ENCODE peak calls at places on chromosomes 5 and 9, in eight cellular contexts. One of them, this sample, is unnamed.
A peak's percentile ranks its signal among the peaks of the same experiment; 100 is the strongest.

GRCh38 chr5:144189800-144190429 is 19.2 kb downstream of the KCTD16 start:
- DNase-seq in NB4: peak; percentile 94
- DNase-seq in posterior cingulate gyrus: no peak
- DNase-seq in head of caudate nucleus: no peak
- DNase-seq in psoas muscle: no peak
- DNase-seq in stromal cell of bone marrow: no peak
- DNase-seq in stomach: peak; percentile 40
- DNase-seq in activated B cell treated with CpG ODN at 0.5 μM for 24 hours: no peak
- DNase-seq in this sample: peak; percentile 32

GRCh38 chr5:16492398-16493175 is 27.0 kb upstream of the ZNF622 start:
- DNase-seq in stomach: peak; percentile 44
- DNase-seq in head of caudate nucleus: no peak
- DNase-seq in NB4: no peak
- DNase-seq in psoas muscle: peak; percentile 83
- DNase-seq in activated B cell treated with CpG ODN at 0.5 μM for 24 hours: no peak
- DNase-seq in posterior cingulate gyrus: no peak
- DNase-seq in stromal cell of bone marrow: peak; percentile 51
- DNase-seq in this sample: peak; percentile 49

GRCh38 chr9:2336055-2336454 is 285.5 kb upstream of the VLDLR start:
- DNase-seq in stromal cell of bone marrow: no peak
- DNase-seq in psoas muscle: no peak
- DNase-seq in activated B cell treated with CpG ODN at 0.5 μM for 24 hours: no peak
- DNase-seq in NB4: peak; percentile 20
- DNase-seq in stomach: no peak
- DNase-seq in posterior cingulate gyrus: no peak
- DNase-seq in head of caudate nucleus: no peak
- DNase-seq in this sample: no peak

GRCh38 chr9:87601175-87601574 is 103.5 kb downstream of the DAPK1 start:
- DNase-seq in stomach: peak; percentile 54
- DNase-seq in stromal cell of bone marrow: no peak
- DNase-seq in head of caudate nucleus: no peak
- DNase-seq in psoas muscle: no peak
- DNase-seq in activated B cell treated with CpG ODN at 0.5 μM for 24 hours: no peak
- DNase-seq in posterior cingulate gyrus: no peak
- DNase-seq in NB4: peak; percentile 56
- DNase-seq in this sample: peak; percentile 66

GRCh38 chr5:56520951-56521350 is 287.8 kb upstream of the ANKRD55 start:
- DNase-seq in stromal cell of bone marrow: no peak
- DNase-seq in head of caudate nucleus: peak; percentile 37
- DNase-seq in stomach: no peak
- DNase-seq in NB4: no peak
- DNase-seq in psoas muscle: no peak
- DNase-seq in posterior cingulate gyrus: peak; percentile 85
- DNase-seq in activated B cell treated with CpG ODN at 0.5 μM for 24 hours: no peak
- DNase-seq in this sample: no peak

GRCh38 chr5:134242146-134242545 is 16.3 kb upstream of the PPP2CA start:
- DNase-seq in stomach: no peak
- DNase-seq in head of caudate nucleus: peak; percentile 39
- DNase-seq in NB4: no peak
- DNase-seq in stromal cell of bone marrow: peak; percentile 95
- DNase-seq in activated B cell treated with CpG ODN at 0.5 μM for 24 hours: no peak
- DNase-seq in posterior cingulate gyrus: peak; percentile 90
- DNase-seq in psoas muscle: peak; percentile 72
- DNase-seq in this sample: no peak

GRCh38 chr9:137421838-137422667 is 909 bp downstream of the EXD3 start:
- DNase-seq in stomach: no peak
- DNase-seq in head of caudate nucleus: no peak
- DNase-seq in posterior cingulate gyrus: peak; percentile 59
- DNase-seq in psoas muscle: no peak
- DNase-seq in stromal cell of bone marrow: no peak
- DNase-seq in NB4: no peak
- DNase-seq in activated B cell treated with CpG ODN at 0.5 μM for 24 hours: no peak
- DNase-seq in this sample: no peak

GRCh38 chr9:112750111-112750766 is at the start of gene SNX30:
- DNase-seq in stromal cell of bone marrow: peak; percentile 82
- DNase-seq in stomach: peak; percentile 92
- DNase-seq in posterior cingulate gyrus: peak; percentile 98
- DNase-seq in head of caudate nucleus: peak; percentile 90
- DNase-seq in NB4: peak; percentile 93
- DNase-seq in psoas muscle: peak; percentile 95
- DNase-seq in activated B cell treated with CpG ODN at 0.5 μM for 24 hours: peak; percentile 90
- DNase-seq in this sample: peak; percentile 92

GRCh38 chr5:132064140-132064539 is 3.7 kb downstream of the IL3 start:
- DNase-seq in NB4: no peak
- DNase-seq in stomach: no peak
- DNase-seq in stromal cell of bone marrow: no peak
- DNase-seq in head of caudate nucleus: no peak
- DNase-seq in posterior cingulate gyrus: peak; percentile 57
- DNase-seq in activated B cell treated with CpG ODN at 0.5 μM for 24 hours: no peak
- DNase-seq in psoas muscle: peak; percentile 38
- DNase-seq in this sample: no peak

GRCh38 chr5:15823413-15823812 is 323.4 kb downstream of the FBXL7 start:
- DNase-seq in activated B cell treated with CpG ODN at 0.5 μM for 24 hours: no peak
- DNase-seq in stomach: no peak
- DNase-seq in psoas muscle: no peak
- DNase-seq in head of caudate nucleus: no peak
- DNase-seq in NB4: no peak
- DNase-seq in posterior cingulate gyrus: no peak
- DNase-seq in stromal cell of bone marrow: peak; percentile 54
- DNase-seq in this sample: no peak

GRCh38 chr9:127817881-127818434 is 15.3 kb downstream of the FPGS start:
- DNase-seq in activated B cell treated with CpG ODN at 0.5 μM for 24 hours: no peak
- DNase-seq in NB4: no peak
- DNase-seq in posterior cingulate gyrus: no peak
- DNase-seq in stromal cell of bone marrow: no peak
- DNase-seq in stomach: no peak
- DNase-seq in head of caudate nucleus: no peak
- DNase-seq in psoas muscle: peak; percentile 68
- DNase-seq in this sample: no peak

This sample was measured in lung.